ENCODE peak calls at places on chromosomes 6 and 20, in four cellular contexts. W, U, K and M are unnamed samples. For H3K9me3, the result is how much of the 10 kb centered on the place peaks cover.

GRCh38 chr20:4091332-4092135 is 76.2 kb upstream of the RNF24 start:
- DNase-seq in K (no peak), U (peak), W (no peak), M (no peak)

GRCh38 chr6:90654806-90655205 is 67.9 kb upstream of the MAP3K7 start:
- DNase-seq in W (no peak), U (no peak), K (no peak), M (no peak)

GRCh38 chr6:150685860-150686259 is 86.2 kb downstream of the PLEKHG1 start:
- DNase-seq in K (no peak), W (no peak), U (peak), M (peak)

GRCh38 chr6:1704711-1705110 is 95.0 kb downstream of the FOXC1 start:
- DNase-seq in W (no peak), U (no peak), K (no peak), M (no peak)

GRCh38 chr6:85703359-85703758 is 60.7 kb upstream of the SYNCRIP start:
- DNase-seq in W (no peak), K (no peak), U (no peak), M (no peak)

GRCh38 chr6:128507337-128508310 is 12.8 kb downstream of the PTPRK start:
- DNase-seq in K (no peak), U (peak), W (no peak), M (no peak)

GRCh38 chr6:35057449-35058030 is 83.6 kb downstream of the TCP11 start:
- DNase-seq in U (no peak), W (no peak), K (no peak), M (no peak)

GRCh38 chr6:170180671-170181337 is 110.1 kb downstream of the DLL1 start:
- DNase-seq in U (peak), K (peak), W (no peak), M (no peak)

GRCh38 chr20:60035486-60035885 is 77.3 kb downstream of the CDH26 start:
- DNase-seq in U (no peak), K (peak), W (no peak), M (no peak)

GRCh38 chr6:157223021-157223430 is 100.3 kb downstream of the TMEM242 start:
- DNase-seq in U (no peak), K (no peak), W (no peak), M (no peak)

GRCh38 chr6:45421700-45422540 is 44.2 kb upstream of the SUPT3H start:
- DNase-seq in U (peak), K (peak), W (peak), M (peak)

GRCh38 chr20:39691151-39691862 is 729.2 kb downstream of the DHX35 start:
- DNase-seq in U (no peak), W (no peak), K (no peak), M (no peak)

GRCh38 chr6:16168858-16169257 is 40.0 kb downstream of the MYLIP start:
- DNase-seq in W (no peak), K (no peak), U (no peak), M (no peak)

GRCh38 chr20:53829086-53829703 is 235.6 kb upstream of the ZNF217 start:
- DNase-seq in U (no peak), W (peak), K (peak), M (no peak)

GRCh38 chr20:48738399-48739304 is 89.1 kb downstream of the PREX1 start:
- DNase-seq in U (no peak), W (peak), K (no peak), M (no peak)

GRCh38 chr6:167872538-167873210 is 46.0 kb downstream of the AFDN start:
- DNase-seq in K (no peak), W (no peak), U (no peak), M (no peak)

GRCh38 chr6:53639520-53639919 is 26.0 kb downstream of the KLHL31 start:
- DNase-seq in U (no peak), K (no peak), W (no peak), M (no peak)

GRCh38 chr6:102381203-102381602 is 987.7 kb downstream of the GRIK2 start:
- DNase-seq in U (no peak), W (no peak), K (no peak), M (no peak)

GRCh38 chr6:33609444-33610034 is 11.6 kb upstream of the ITPR3 start:
- DNase-seq in K (no peak), U (no peak), W (no peak), M (no peak)

GRCh38 chr6:99016355-99016754 is 68.6 kb upstream of the FBXL4 start:
- DNase-seq in U (no peak), K (no peak), W (no peak), M (no peak)

GRCh38 chr6:54516331-54516730 is 208.1 kb downstream of the TINAG start:
- DNase-seq in U (no peak), W (no peak), K (no peak), M (no peak)

GRCh38 chr6:18302561-18303439 is 38.5 kb upstream of the DEK start:
- DNase-seq in W (no peak), K (no peak), U (no peak), M (no peak)

GRCh38 chr20:21396045-21396893 is 1.1 kb downstream of the NKX2-4 start:
- DNase-seq in U (no peak), W (no peak), K (peak), M (peak)

GRCh38 chr20:3783516-3784225 is 2.4 kb upstream of the SPEF1 start:
- DNase-seq in U (no peak), K (no peak), W (no peak), M (no peak)

DNA sequence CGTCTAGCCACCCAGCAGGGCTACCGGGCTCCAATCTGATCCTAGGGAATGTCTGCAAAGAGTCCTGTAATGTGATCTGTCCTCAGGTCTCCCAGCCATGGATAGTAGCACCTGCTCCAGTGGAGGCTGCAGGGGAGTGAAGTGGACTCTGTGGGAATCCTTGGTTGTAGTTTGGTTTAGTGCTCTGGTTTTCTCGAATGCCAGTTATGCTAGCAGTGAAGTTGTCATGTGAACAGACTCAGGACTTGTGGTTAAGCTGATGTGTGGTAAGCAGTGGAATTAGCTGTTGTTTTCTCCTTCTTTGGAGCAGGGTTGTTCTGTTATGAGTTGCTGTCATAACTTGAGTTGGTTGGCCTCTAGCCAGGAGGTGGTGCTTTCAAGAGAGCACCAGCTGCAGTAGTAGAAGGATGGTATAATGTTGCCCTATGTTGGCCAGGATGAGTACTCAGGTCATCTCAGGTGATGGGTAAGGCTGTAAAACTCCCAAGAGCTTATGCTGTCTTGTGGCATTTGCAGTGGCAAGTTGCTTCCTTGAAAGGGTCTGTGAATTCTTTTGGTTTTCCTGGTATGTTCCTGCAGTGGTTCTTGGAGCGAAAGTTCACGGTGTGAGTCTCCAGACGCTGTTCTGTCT is 390.2 kb downstream of the UTRN start:
- DNase-seq in W (no peak), K (no peak), U (peak), M (no peak)
- H3K9me3 ChIP-seq in W (under half), K (under half), U (under half), M (under half)

GRCh38 chr6:27287751-27288135 is 24.3 kb downstream of the POM121L2 start:
- DNase-seq in K (no peak), U (no peak), W (no peak), M (no peak)
- H3K9me3 ChIP-seq in K (under half), U (under half), W (under half), M (under half)

DNA sequence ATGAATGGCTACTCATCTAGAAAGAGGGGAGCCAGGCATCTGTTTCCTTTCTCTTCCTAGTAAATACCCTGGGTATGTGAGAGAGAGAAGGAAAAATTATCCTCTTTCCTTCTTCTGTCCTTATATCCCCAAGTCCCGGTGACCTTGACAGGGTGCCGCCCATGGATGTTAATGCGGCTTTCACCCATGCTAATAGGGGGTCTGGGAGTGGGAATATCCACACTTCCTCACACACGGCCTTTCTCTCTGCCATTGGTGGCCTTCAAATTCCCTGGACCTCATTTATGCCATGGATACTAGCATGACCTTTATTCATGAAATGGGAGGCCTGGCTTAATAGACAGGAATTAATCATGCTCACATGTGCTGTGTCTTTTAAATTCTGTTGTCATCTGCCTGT is 159.0 kb upstream of the NOX3 start:
- DNase-seq in K (no peak), W (no peak), U (no peak), M (no peak)
- H3K9me3 ChIP-seq in K (under half), W (under half), U (under half), M (under half)

GRCh38 chr6:158730175-158730907 is 80.5 kb downstream of the SYTL3 start:
- DNase-seq in W (no peak), K (no peak), U (no peak), M (no peak)
- H3K9me3 ChIP-seq in W (under half), K (under half), U (under half), M (under half)

GRCh38 chr20:46501337-46501942 is 11.9 kb downstream of the ZNF334 start:
- DNase-seq in K (no peak), U (no peak), W (no peak), M (no peak)
- H3K9me3 ChIP-seq in K (under half), U (under half), W (under half), M (half or more)

DNA sequence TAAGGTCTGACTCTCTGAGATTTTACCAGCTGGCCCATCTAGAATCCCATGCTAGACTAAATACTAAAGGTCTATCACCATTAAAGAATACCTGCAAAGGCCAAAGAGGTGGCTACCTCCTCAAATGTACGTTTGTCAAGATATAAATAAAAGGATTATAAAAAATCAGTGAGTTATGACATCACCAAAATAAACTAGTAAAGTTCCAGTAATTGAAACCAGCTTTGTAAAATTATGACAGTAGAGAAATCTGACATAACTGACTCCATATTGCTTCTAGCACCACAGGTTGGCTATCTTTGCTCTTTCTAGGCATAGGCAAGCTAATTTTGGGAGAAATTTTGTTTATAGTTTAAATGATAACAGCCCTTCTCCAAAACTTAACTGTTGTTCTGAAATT is 536.3 kb downstream of the TFAP2A start:
- DNase-seq in U (no peak), K (no peak), W (no peak), M (no peak)
- H3K9me3 ChIP-seq in U (under half), K (under half), W (under half), M (under half)

DNA sequence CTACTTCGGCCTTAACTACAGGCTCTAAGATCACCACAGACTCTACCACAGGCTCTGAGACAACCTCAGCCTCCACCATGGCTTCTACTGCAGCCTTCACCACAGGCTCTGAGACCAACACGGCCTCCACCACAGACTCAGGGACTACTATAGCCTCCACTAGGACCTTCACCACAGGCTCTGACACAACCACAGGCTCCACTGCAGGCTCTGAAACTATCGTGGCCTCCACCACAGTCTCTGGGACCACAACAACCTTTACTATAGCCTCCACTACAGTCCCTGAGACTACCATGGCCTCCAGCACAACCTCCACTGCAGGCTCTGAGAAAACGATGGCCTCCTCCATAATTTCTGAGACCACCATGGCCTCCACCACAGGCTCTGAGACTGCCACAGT is 15.3 kb downstream of the MUC22 start:
- DNase-seq in K (no peak), W (no peak), U (no peak), M (no peak)
- H3K9me3 ChIP-seq in K (under half), W (under half), U (under half), M (under half)

GRCh38 chr6:67811239-67812037 is 823.6 kb upstream of the ADGRB3 start:
- DNase-seq in K (no peak), W (no peak), U (no peak), M (no peak)
- H3K9me3 ChIP-seq in K (under half), W (under half), U (under half), M (under half)

GRCh38 chr20:56259948-56260347 is 11.4 kb downstream of the MC3R start:
- DNase-seq in U (no peak), K (no peak), W (no peak), M (no peak)
- H3K9me3 ChIP-seq in U (under half), K (under half), W (under half), M (under half)